ENCODE peak calls at places on chromosomes 2 and 18, in eight cellular contexts. Q, M, W, V, D, T, F and K are unnamed samples.
A peak's percentile ranks its signal among the peaks of the same experiment; 100 is the strongest.

GRCh38 chr2:111652038-111652437 is 232.0 kb downstream of the ANAPC1 start:
- DNase-seq in Q (no peak), M (peak; percentile 55), W (no peak), V (no peak), D (no peak), T (no peak), F (no peak), K (no peak)

GRCh38 chr2:42047488-42048317 is at the start of gene PKDCC:
- DNase-seq in Q (no peak), M (no peak), W (peak; percentile 37), V (peak; percentile 95), D (peak; percentile 78), T (no peak), F (peak; percentile 65), K (no peak)

GRCh38 chr18:67265464-67266245 is 250.9 kb downstream of the DSEL start:
- DNase-seq in Q (peak; percentile 46), M (peak; percentile 76), W (no peak), V (no peak), D (no peak), T (no peak), F (peak; percentile 86), K (peak; percentile 56)

GRCh38 chr2:104547251-104547650 is 306.7 kb upstream of the POU3F3 start:
- DNase-seq in Q (no peak), M (no peak), W (no peak), V (peak; percentile 43), D (no peak), T (no peak), F (no peak), K (no peak)

GRCh38 chr18:13433088-13433487 is 214.5 kb downstream of the LDLRAD4 start:
- DNase-seq in Q (no peak), M (no peak), W (no peak), V (no peak), D (no peak), T (no peak), F (no peak), K (no peak)

GRCh38 chr2:10918661-10919414 is 7.1 kb downstream of the KCNF1 start:
- DNase-seq in Q (no peak), M (no peak), W (no peak), V (peak; percentile 74), D (no peak), T (no peak), F (no peak), K (no peak)

GRCh38 chr2:143505542-143505941 is 376.3 kb downstream of the ARHGAP15 start:
- DNase-seq in Q (no peak), M (no peak), W (no peak), V (no peak), D (no peak), T (no peak), F (no peak), K (no peak)

GRCh38 chr2:110105183-110105582 is 10.4 kb downstream of the MALL start:
- DNase-seq in Q (no peak), M (no peak), W (no peak), V (no peak), D (no peak), T (no peak), F (no peak), K (no peak)

GRCh38 chr18:8348051-8348450 is 261.2 kb upstream of the RAB12 start:
- DNase-seq in Q (no peak), M (no peak), W (no peak), V (no peak), D (peak; percentile 50), T (no peak), F (no peak), K (no peak)

GRCh38 chr2:144498215-144498614 is 21.7 kb downstream of the ZEB2 start:
- DNase-seq in Q (no peak), M (no peak), W (no peak), V (no peak), D (no peak), T (no peak), F (no peak), K (no peak)

GRCh38 chr2:219997341-219997851 is 370.0 kb downstream of the SLC4A3 start:
- DNase-seq in Q (no peak), M (peak; percentile 16), W (no peak), V (peak; percentile 82), D (peak; percentile 76), T (no peak), F (peak; percentile 38), K (no peak)

GRCh38 chr2:100482741-100483140 is 12.5 kb downstream of the NMS start:
- DNase-seq in Q (no peak), M (no peak), W (no peak), V (no peak), D (no peak), T (no peak), F (no peak), K (no peak)

GRCh38 chr18:1779587-1779986 is 791.7 kb downstream of the METTL4 start:
- DNase-seq in Q (no peak), M (no peak), W (no peak), V (no peak), D (no peak), T (no peak), F (no peak), K (no peak)

GRCh38 chr2:199309973-199310372 is 147.8 kb downstream of the SATB2 start:
- DNase-seq in Q (no peak), M (no peak), W (no peak), V (no peak), D (peak; percentile 70), T (no peak), F (no peak), K (no peak)

GRCh38 chr2:171416009-171416926 is 17.5 kb downstream of the METTL8 start:
- DNase-seq in Q (peak; percentile 73), M (peak; percentile 95), W (peak; percentile 93), V (peak; percentile 90), D (peak; percentile 74), T (peak; percentile 72), F (peak; percentile 96), K (peak; percentile 84)

GRCh38 chr2:59594671-59595222 is 958.7 kb downstream of the BCL11A start:
- DNase-seq in Q (no peak), M (no peak), W (no peak), V (no peak), D (no peak), T (no peak), F (no peak), K (no peak)

GRCh38 chr2:234763051-234763909 is 188.5 kb upstream of the SH3BP4 start:
- DNase-seq in Q (no peak), M (peak; percentile 25), W (peak; percentile 48), V (no peak), D (no peak), T (no peak), F (no peak), K (peak; percentile 21)

GRCh38 chr18:79617521-79618500 is 61.8 kb upstream of the CTDP1 start:
- DNase-seq in Q (no peak), M (no peak), W (no peak), V (peak; percentile 73), D (no peak), T (no peak), F (no peak), K (no peak)

GRCh38 chr2:39008663-39009062 is 112.2 kb downstream of the SOS1 start:
- DNase-seq in Q (no peak), M (no peak), W (no peak), V (no peak), D (no peak), T (no peak), F (no peak), K (no peak)

GRCh38 chr2:234373060-234373459 is 123.8 kb downstream of the ARL4C start:
- DNase-seq in Q (no peak), M (peak; percentile 43), W (no peak), V (no peak), D (no peak), T (no peak), F (no peak), K (no peak)

GRCh38 chr18:3402962-3403585 is 46.9 kb upstream of the TGIF1 start:
- DNase-seq in Q (peak; percentile 16), M (peak; percentile 56), W (no peak), V (no peak), D (no peak), T (no peak), F (no peak), K (no peak)

GRCh38 chr18:58314284-58314683 is 270.3 kb downstream of the NEDD4L start:
- DNase-seq in Q (no peak), M (peak; percentile 95), W (peak; percentile 55), V (no peak), D (no peak), T (no peak), F (peak; percentile 86), K (peak; percentile 86)

GRCh38 chr18:22674300-22674699 is 256.6 kb upstream of the CTAGE1 start:
- DNase-seq in Q (no peak), M (peak; percentile 90), W (peak; percentile 63), V (no peak), D (no peak), T (no peak), F (peak; percentile 75), K (peak; percentile 80)

GRCh38 chr18:3350566-3351527 is 88.9 kb downstream of the MYL12B start:
- DNase-seq in Q (no peak), M (peak; percentile 96), W (no peak), V (no peak), D (no peak), T (no peak), F (peak; percentile 76), K (no peak)

GRCh38 chr2:37625156-37625555 is 46.3 kb downstream of the CDC42EP3 start:
- DNase-seq in Q (no peak), M (peak; percentile 96), W (no peak), V (no peak), D (no peak), T (no peak), F (peak; percentile 43), K (no peak)

GRCh38 chr18:50649821-50650220 is 89.9 kb downstream of the MAPK4 start:
- DNase-seq in Q (no peak), M (no peak), W (no peak), V (peak; percentile 89), D (no peak), T (no peak), F (no peak), K (no peak)

GRCh38 chr2:159612255-159612901 is 4.0 kb downstream of the BAZ2B start:
- DNase-seq in Q (no peak), M (peak; percentile 37), W (no peak), V (no peak), D (peak; percentile 61), T (no peak), F (no peak), K (no peak)

GRCh38 chr2:240789051-240789453 is 31.0 kb downstream of the KIF1A start:
- DNase-seq in Q (no peak), M (no peak), W (no peak), V (peak; percentile 67), D (no peak), T (no peak), F (no peak), K (no peak)

GRCh38 chr2:119678021-119678656 is 862 bp upstream of the TMEM177 start:
- DNase-seq in Q (peak; percentile 51), M (no peak), W (no peak), V (no peak), D (no peak), T (no peak), F (peak; percentile 46), K (no peak)

GRCh38 chr2:5725072-5725471 is 32.9 kb downstream of the SOX11 start:
- DNase-seq in Q (no peak), M (no peak), W (no peak), V (no peak), D (no peak), T (no peak), F (no peak), K (no peak)

GRCh38 chr2:100999995-101000394 is 2.1 kb upstream of the RPL31 start:
- DNase-seq in Q (no peak), M (no peak), W (no peak), V (no peak), D (no peak), T (no peak), F (no peak), K (no peak)

GRCh38 chr18:22822024-22822423 is 111.1 kb upstream of the RBBP8 start:
- DNase-seq in Q (no peak), M (peak; percentile 69), W (no peak), V (no peak), D (peak; percentile 3), T (no peak), F (peak; percentile 56), K (no peak)

GRCh38 chr2:11573418-11574175 is 39.8 kb downstream of the GREB1 start:
- DNase-seq in Q (no peak), M (no peak), W (no peak), V (peak; percentile 44), D (no peak), T (no peak), F (peak; percentile 14), K (no peak)

GRCh38 chr2:24792874-24793751 is at the start of the genes CENPO and PTRHD1:
- DNase-seq in Q (peak; percentile 97), M (peak; percentile 91), W (peak; percentile 93), V (peak; percentile 98), D (peak; percentile 100), T (peak; percentile 91), F (peak; percentile 96), K (peak; percentile 77)